ENCODE peak calls at places on chromosomes 16 and 17, in six cellular contexts. One of them, this sample, is unnamed.

GRCh38 chr16:84044108-84044488 is 1.5 kb upstream of the SLC38A8 start:
- DNase-seq in breast epithelium: no peak
- DNase-seq in lung microvascular endothelial cell: no peak
- DNase-seq in activated naive CD8-positive, alpha-beta T cell treated with anti-CD3 and anti-CD28 coated beads for 36 hours: no peak
- DNase-seq in SHP77: peak; percentile 63
- DNase-seq in activated T-helper 1 cell treated with anti-CD3 and anti-CD28 coated beads, Interleukin-2, amount 50 U/mL, for 16 hours: no peak
- DNase-seq in this sample: peak; percentile 3

GRCh38 chr17:75773808-75774470 is 8.9 kb upstream of the GALK1 start:
- DNase-seq in activated naive CD8-positive, alpha-beta T cell treated with anti-CD3 and anti-CD28 coated beads for 36 hours: no peak
- DNase-seq in breast epithelium: peak; percentile 24
- DNase-seq in SHP77: no peak
- DNase-seq in lung microvascular endothelial cell: no peak
- DNase-seq in activated T-helper 1 cell treated with anti-CD3 and anti-CD28 coated beads, Interleukin-2, amount 50 U/mL, for 16 hours: no peak
- DNase-seq in this sample: no peak

GRCh38 chr16:30619643-30620042 is 9.5 kb upstream of the ZNF689 start:
- DNase-seq in activated naive CD8-positive, alpha-beta T cell treated with anti-CD3 and anti-CD28 coated beads for 36 hours: no peak
- DNase-seq in SHP77: peak; percentile 23
- DNase-seq in activated T-helper 1 cell treated with anti-CD3 and anti-CD28 coated beads, Interleukin-2, amount 50 U/mL, for 16 hours: no peak
- DNase-seq in breast epithelium: no peak
- DNase-seq in lung microvascular endothelial cell: no peak
- DNase-seq in this sample: no peak

GRCh38 chr17:376936-377863 is 24.6 kb upstream of the RPH3AL start:
- DNase-seq in activated naive CD8-positive, alpha-beta T cell treated with anti-CD3 and anti-CD28 coated beads for 36 hours: no peak
- DNase-seq in SHP77: peak; percentile 91
- DNase-seq in lung microvascular endothelial cell: peak; percentile 43
- DNase-seq in activated T-helper 1 cell treated with anti-CD3 and anti-CD28 coated beads, Interleukin-2, amount 50 U/mL, for 16 hours: no peak
- DNase-seq in breast epithelium: no peak
- DNase-seq in this sample: no peak

GRCh38 chr17:82356845-82357355 is 2.1 kb upstream of the TEX19 start:
- DNase-seq in lung microvascular endothelial cell: no peak
- DNase-seq in activated naive CD8-positive, alpha-beta T cell treated with anti-CD3 and anti-CD28 coated beads for 36 hours: no peak
- DNase-seq in activated T-helper 1 cell treated with anti-CD3 and anti-CD28 coated beads, Interleukin-2, amount 50 U/mL, for 16 hours: no peak
- DNase-seq in SHP77: peak; percentile 77
- DNase-seq in breast epithelium: no peak
- DNase-seq in this sample: no peak

GRCh38 chr16:64893386-64893785 is 228.5 kb downstream of the CDH11 start:
- DNase-seq in SHP77: no peak
- DNase-seq in activated naive CD8-positive, alpha-beta T cell treated with anti-CD3 and anti-CD28 coated beads for 36 hours: no peak
- DNase-seq in lung microvascular endothelial cell: no peak
- DNase-seq in breast epithelium: no peak
- DNase-seq in activated T-helper 1 cell treated with anti-CD3 and anti-CD28 coated beads, Interleukin-2, amount 50 U/mL, for 16 hours: no peak
- DNase-seq in this sample: no peak

GRCh38 chr17:72305472-72305871 is 184.7 kb downstream of the SOX9 start:
- DNase-seq in breast epithelium: no peak
- DNase-seq in activated naive CD8-positive, alpha-beta T cell treated with anti-CD3 and anti-CD28 coated beads for 36 hours: no peak
- DNase-seq in lung microvascular endothelial cell: no peak
- DNase-seq in activated T-helper 1 cell treated with anti-CD3 and anti-CD28 coated beads, Interleukin-2, amount 50 U/mL, for 16 hours: no peak
- DNase-seq in SHP77: no peak
- DNase-seq in this sample: no peak

GRCh38 chr17:28406478-28406824 is 439 bp upstream of the SLC46A1 start:
- DNase-seq in breast epithelium: no peak
- DNase-seq in lung microvascular endothelial cell: no peak
- DNase-seq in activated naive CD8-positive, alpha-beta T cell treated with anti-CD3 and anti-CD28 coated beads for 36 hours: no peak
- DNase-seq in activated T-helper 1 cell treated with anti-CD3 and anti-CD28 coated beads, Interleukin-2, amount 50 U/mL, for 16 hours: no peak
- DNase-seq in SHP77: peak; percentile 53
- DNase-seq in this sample: no peak

GRCh38 chr17:65156835-65157565 is 19.8 kb downstream of the RGS9 start:
- DNase-seq in breast epithelium: no peak
- DNase-seq in SHP77: no peak
- DNase-seq in activated T-helper 1 cell treated with anti-CD3 and anti-CD28 coated beads, Interleukin-2, amount 50 U/mL, for 16 hours: no peak
- DNase-seq in lung microvascular endothelial cell: no peak
- DNase-seq in activated naive CD8-positive, alpha-beta T cell treated with anti-CD3 and anti-CD28 coated beads for 36 hours: no peak
- DNase-seq in this sample: no peak

This sample was measured in HCEC 1CT.